ENCODE peak calls at places on chromosomes 1 and 21, in four cellular contexts. One of them, this sample, is unnamed.

GRCh38 chr1:12006167-12006921 is 13.0 kb upstream of the MIIP start:
- DNase-seq in NCI-H1092: no peak
- DNase-seq in Right ventricle myocardium superior: peak; percentile 20
- DNase-seq in dermis microvascular lymphatic vessel endothelial cell: no peak
- DNase-seq in this sample: no peak

GRCh38 chr1:202155478-202156021 is 4.9 kb downstream of the PTPN7 start:
- DNase-seq in NCI-H1092: no peak
- DNase-seq in Right ventricle myocardium superior: peak; percentile 76
- DNase-seq in dermis microvascular lymphatic vessel endothelial cell: no peak
- DNase-seq in this sample: no peak

GRCh38 chr1:61446531-61446991 is 278.4 kb downstream of the TM2D1 start:
- DNase-seq in Right ventricle myocardium superior: no peak
- DNase-seq in NCI-H1092: no peak
- DNase-seq in dermis microvascular lymphatic vessel endothelial cell: no peak
- DNase-seq in this sample: no peak

GRCh38 chr1:87436534-87436933 is 107.9 kb downstream of the LMO4 start:
- DNase-seq in Right ventricle myocardium superior: peak; percentile 51
- DNase-seq in NCI-H1092: no peak
- DNase-seq in dermis microvascular lymphatic vessel endothelial cell: no peak
- DNase-seq in this sample: no peak

GRCh38 chr1:201019321-201019977 is 4.1 kb downstream of the KIF21B start:
- DNase-seq in dermis microvascular lymphatic vessel endothelial cell: no peak
- DNase-seq in NCI-H1092: no peak
- DNase-seq in Right ventricle myocardium superior: peak; percentile 82
- DNase-seq in this sample: peak; percentile 31

GRCh38 chr1:234065794-234066447 is 161.4 kb downstream of the SLC35F3 start:
- DNase-seq in NCI-H1092: peak; percentile 72
- DNase-seq in dermis microvascular lymphatic vessel endothelial cell: peak; percentile 17
- DNase-seq in Right ventricle myocardium superior: peak; percentile 88
- DNase-seq in this sample: no peak

GRCh38 chr1:51072040-51072439 is 30.0 kb upstream of the C1orf185 start:
- DNase-seq in Right ventricle myocardium superior: no peak
- DNase-seq in NCI-H1092: no peak
- DNase-seq in dermis microvascular lymphatic vessel endothelial cell: no peak
- DNase-seq in this sample: no peak

GRCh38 chr1:173489149-173489600 is 12.0 kb downstream of the PRDX6 start:
- DNase-seq in dermis microvascular lymphatic vessel endothelial cell: no peak
- DNase-seq in Right ventricle myocardium superior: no peak
- DNase-seq in NCI-H1092: no peak
- DNase-seq in this sample: no peak

GRCh38 chr1:2878591-2878990 is 77.1 kb upstream of the TTC34 start:
- DNase-seq in Right ventricle myocardium superior: no peak
- DNase-seq in NCI-H1092: no peak
- DNase-seq in dermis microvascular lymphatic vessel endothelial cell: no peak
- DNase-seq in this sample: no peak

GRCh38 chr21:39009587-39010225 is 173.5 kb downstream of the PSMG1 start:
- DNase-seq in NCI-H1092: no peak
- DNase-seq in dermis microvascular lymphatic vessel endothelial cell: no peak
- DNase-seq in Right ventricle myocardium superior: no peak
- DNase-seq in this sample: no peak

GRCh38 chr1:166258017-166258416 is 91.2 kb upstream of the FAM78B start:
- DNase-seq in NCI-H1092: no peak
- DNase-seq in dermis microvascular lymphatic vessel endothelial cell: no peak
- DNase-seq in Right ventricle myocardium superior: no peak
- DNase-seq in this sample: no peak

GRCh38 chr1:93338426-93338825 is 7.3 kb upstream of the DR1 start:
- DNase-seq in Right ventricle myocardium superior: no peak
- DNase-seq in NCI-H1092: no peak
- DNase-seq in dermis microvascular lymphatic vessel endothelial cell: no peak
- DNase-seq in this sample: peak; percentile 16

GRCh38 chr1:210654176-210654786 is 325.6 kb downstream of the HHAT start:
- DNase-seq in Right ventricle myocardium superior: no peak
- DNase-seq in dermis microvascular lymphatic vessel endothelial cell: no peak
- DNase-seq in NCI-H1092: no peak
- DNase-seq in this sample: no peak

GRCh38 chr1:95604784-95605183 is 370.8 kb downstream of the RWDD3 start:
- DNase-seq in dermis microvascular lymphatic vessel endothelial cell: no peak
- DNase-seq in NCI-H1092: no peak
- DNase-seq in Right ventricle myocardium superior: no peak
- DNase-seq in this sample: no peak

GRCh38 chr1:234778215-234779159 is 168.5 kb upstream of the IRF2BP2 start:
- DNase-seq in Right ventricle myocardium superior: peak; percentile 51
- DNase-seq in dermis microvascular lymphatic vessel endothelial cell: no peak
- DNase-seq in NCI-H1092: no peak
- DNase-seq in this sample: no peak

GRCh38 chr1:9590945-9591668 is 2.4 kb downstream of the TMEM201 start:
- DNase-seq in Right ventricle myocardium superior: peak; percentile 38
- DNase-seq in dermis microvascular lymphatic vessel endothelial cell: no peak
- DNase-seq in NCI-H1092: no peak
- DNase-seq in this sample: no peak

GRCh38 chr1:63674865-63675815 is 81.9 kb downstream of the PGM1 start:
- DNase-seq in NCI-H1092: peak; percentile 20
- DNase-seq in dermis microvascular lymphatic vessel endothelial cell: no peak
- DNase-seq in Right ventricle myocardium superior: peak; percentile 60
- DNase-seq in this sample: no peak

GRCh38 chr1:156711011-156711817 is 5.8 kb upstream of the CRABP2 start:
- DNase-seq in dermis microvascular lymphatic vessel endothelial cell: no peak
- DNase-seq in NCI-H1092: no peak
- DNase-seq in Right ventricle myocardium superior: no peak
- DNase-seq in this sample: no peak

This sample was measured in epithelial cell of prostate.